ENCODE peak calls at places on chromosome 6, in eight cellular contexts. S, F, L, W, Y, X, T and M are unnamed samples. For H3K27me3, the result is how much of the 10 kb centered on the place peaks cover.

GRCh38 chr6:53833147-53833546 is 38.3 kb downstream of the LRRC1 start:
- DNase-seq in S (no peak), F (no peak), L (no peak), W (no peak), Y (no peak), X (no peak), T (no peak), M (no peak)

GRCh38 chr6:28884423-28885148 is 39.2 kb downstream of the TRIM27 start:
- DNase-seq in S (no peak), F (no peak), L (peak), W (no peak), Y (no peak), X (no peak), T (no peak), M (peak)

GRCh38 chr6:112912351-112913101 is 565.4 kb downstream of the RFPL4B start:
- DNase-seq in S (no peak), F (no peak), L (no peak), W (no peak), Y (peak), X (peak), T (peak), M (no peak)

GRCh38 chr6:147297663-147298313 is 93.6 kb downstream of the STXBP5 start:
- DNase-seq in S (no peak), F (no peak), L (no peak), W (no peak), Y (no peak), X (no peak), T (no peak), M (peak)

GRCh38 chr6:165615629-165616028 is 47.4 kb downstream of the PDE10A start:
- DNase-seq in S (no peak), F (no peak), L (no peak), W (no peak), Y (peak), X (no peak), T (no peak), M (no peak)

GRCh38 chr6:138468320-138469015 is 30.8 kb downstream of the NHSL1 start:
- DNase-seq in S (peak), F (no peak), L (no peak), W (no peak), Y (peak), X (no peak), T (no peak), M (no peak)

GRCh38 chr6:126527016-126527606 is 187.2 kb downstream of the CENPW start:
- DNase-seq in S (no peak), F (no peak), L (no peak), W (no peak), Y (no peak), X (no peak), T (no peak), M (no peak)

GRCh38 chr6:2186516-2186915 is 58.9 kb downstream of the GMDS start:
- DNase-seq in S (peak), F (no peak), L (no peak), W (no peak), Y (no peak), X (no peak), T (no peak), M (no peak)

GRCh38 chr6:75794954-75795739 is 46.1 kb downstream of the MYO6 start:
- DNase-seq in S (no peak), F (no peak), L (no peak), W (no peak), Y (no peak), X (no peak), T (no peak), M (no peak)

GRCh38 chr6:50236164-50236563 is 186.4 kb upstream of the DEFB112 start:
- DNase-seq in S (peak), F (no peak), L (no peak), W (no peak), Y (no peak), X (no peak), T (no peak), M (no peak)

GRCh38 chr6:43258180-43258579 is 14.9 kb downstream of the TTBK1 start:
- DNase-seq in S (no peak), F (no peak), L (no peak), W (no peak), Y (no peak), X (no peak), T (no peak), M (no peak)

GRCh38 chr6:14016930-14017625 is 92.3 kb downstream of the RNF182 start:
- DNase-seq in S (peak), F (no peak), L (no peak), W (no peak), Y (peak), X (no peak), T (no peak), M (no peak)

GRCh38 chr6:106182455-106182854 is 96.3 kb downstream of the PRDM1 start:
- DNase-seq in S (no peak), F (no peak), L (no peak), W (no peak), Y (no peak), X (no peak), T (no peak), M (no peak)

GRCh38 chr6:68139130-68139529 is 496.0 kb upstream of the ADGRB3 start:
- DNase-seq in S (no peak), F (no peak), L (no peak), W (no peak), Y (no peak), X (peak), T (no peak), M (no peak)

GRCh38 chr6:110066091-110066490 is 88.0 kb downstream of the GPR6 start:
- DNase-seq in S (no peak), F (no peak), L (no peak), W (no peak), Y (no peak), X (no peak), T (no peak), M (no peak)

GRCh38 chr6:37540390-37540789 is 40.7 kb upstream of the CCDC167 start:
- DNase-seq in S (no peak), F (no peak), L (no peak), W (no peak), Y (no peak), X (peak), T (no peak), M (no peak)

GRCh38 chr6:128696651-128697391 is 176.4 kb upstream of the PTPRK start:
- DNase-seq in S (peak), F (no peak), L (no peak), W (no peak), Y (peak), X (no peak), T (peak), M (no peak)

GRCh38 chr6:40398034-40398679 is 189.0 kb downstream of the LRFN2 start:
- DNase-seq in S (no peak), F (no peak), L (no peak), W (no peak), Y (no peak), X (no peak), T (no peak), M (no peak)

GRCh38 chr6:130671119-130672104 is 155.8 kb upstream of the SMLR1 start:
- DNase-seq in S (no peak), F (no peak), L (no peak), W (peak), Y (peak), X (no peak), T (no peak), M (no peak)

GRCh38 chr6:7051780-7052440 is 55.9 kb upstream of the RREB1 start:
- DNase-seq in S (no peak), F (no peak), L (no peak), W (peak), Y (peak), X (peak), T (peak), M (peak)

GRCh38 chr6:16136536-16137450 is 7.9 kb downstream of the MYLIP start:
- DNase-seq in S (peak), F (no peak), L (peak), W (no peak), Y (peak), X (no peak), T (peak), M (peak)

GRCh38 chr6:142118926-142119325 is 13.8 kb upstream of the GJE1 start:
- DNase-seq in S (no peak), F (no peak), L (no peak), W (no peak), Y (peak), X (no peak), T (peak), M (no peak)

GRCh38 chr6:113466526-113466925 is 390.6 kb upstream of the MARCKS start:
- DNase-seq in S (no peak), F (no peak), L (no peak), W (no peak), Y (no peak), X (no peak), T (no peak), M (no peak)

GRCh38 chr6:34663887-34664269 is 32.7 kb downstream of the ILRUN start:
- DNase-seq in S (no peak), F (no peak), L (no peak), W (no peak), Y (peak), X (no peak), T (no peak), M (no peak)

GRCh38 chr6:24761193-24761835 is 13.4 kb upstream of the GMNN start:
- DNase-seq in S (no peak), F (no peak), L (no peak), W (no peak), Y (no peak), X (peak), T (no peak), M (no peak)

GRCh38 chr6:44388135-44388487 is 605 bp downstream of the CDC5L start:
- DNase-seq in S (peak), F (no peak), L (no peak), W (no peak), Y (no peak), X (peak), T (no peak), M (no peak)

GRCh38 chr6:55174211-55175013 is at the start of gene HCRTR2:
- DNase-seq in S (no peak), F (no peak), L (no peak), W (no peak), Y (peak), X (peak), T (no peak), M (no peak)

GRCh38 chr6:33706136-33706725 is 5.3 kb downstream of the UQCC2 start:
- DNase-seq in S (no peak), F (no peak), L (no peak), W (no peak), Y (no peak), X (peak), T (no peak), M (no peak)

GRCh38 chr6:63440057-63440456 is 120.3 kb upstream of the LGSN start:
- DNase-seq in S (peak), F (no peak), L (no peak), W (no peak), Y (no peak), X (no peak), T (no peak), M (no peak)

GRCh38 chr6:75155586-75155985 is 50.3 kb downstream of the COL12A1 start:
- DNase-seq in S (no peak), F (no peak), L (no peak), W (no peak), Y (peak), X (no peak), T (peak), M (no peak)

GRCh38 chr6:128731249-128732165 is 151.4 kb upstream of the LAMA2 start:
- DNase-seq in S (peak), F (no peak), L (no peak), W (no peak), Y (peak), X (peak), T (peak), M (peak)

GRCh38 chr6:31776961-31777666 is at the start of gene VWA7:
- DNase-seq in S (peak), F (peak), L (peak), W (peak), Y (peak), X (peak), T (peak), M (peak)

GRCh38 chr6:5378331-5378730 is 117.0 kb downstream of the FARS2 start:
- DNase-seq in S (no peak), F (no peak), L (no peak), W (no peak), Y (no peak), X (peak), T (no peak), M (no peak)

DNA sequence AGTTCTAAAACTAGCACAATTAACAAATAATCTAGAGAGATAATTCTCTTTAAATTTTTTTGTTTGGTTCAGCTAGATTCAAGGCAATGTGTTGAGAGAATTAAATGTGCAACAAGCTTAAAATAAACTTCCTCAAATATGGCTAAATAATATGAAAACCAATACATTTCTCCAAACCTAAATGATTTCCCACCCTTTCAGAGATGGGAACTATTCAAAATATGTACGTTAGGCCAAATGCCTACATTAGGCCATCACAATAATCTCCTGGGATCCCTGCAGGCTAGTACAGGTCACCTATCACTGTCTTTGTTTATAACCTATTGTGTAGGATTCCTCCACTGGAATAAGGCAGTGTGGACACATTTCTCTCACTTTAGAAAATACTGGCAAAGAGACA is 1.7 kb downstream of the FAXC start:
- DNase-seq in S (no peak), F (no peak), L (no peak), W (no peak), Y (no peak), X (peak), T (no peak), M (no peak)
- H3K27me3 ChIP-seq in S (under half), F (under half), L (under half), W (half or more), Y (under half), X (under half), T (under half), M (under half)

DNA sequence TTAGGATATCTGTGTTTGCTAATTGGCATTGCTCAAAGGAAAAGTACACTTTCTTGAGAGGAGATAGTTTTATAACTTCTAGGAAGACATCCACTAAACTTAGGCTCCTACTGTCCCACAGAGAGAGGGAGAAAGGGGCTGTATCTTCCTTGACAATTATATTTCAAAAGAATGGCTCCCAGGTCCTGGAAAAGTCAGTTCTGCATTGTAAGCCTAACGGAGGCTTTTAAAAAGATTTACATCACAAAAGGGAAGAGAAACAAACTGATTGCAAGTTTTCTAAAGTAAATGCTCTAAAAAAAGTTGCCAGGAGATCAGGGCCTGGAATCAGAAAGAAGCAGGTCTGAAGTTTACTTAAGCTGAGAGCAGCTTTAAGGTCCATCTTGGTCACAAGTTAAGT is 839.5 kb downstream of the FRK start:
- DNase-seq in S (no peak), F (no peak), L (no peak), W (no peak), Y (no peak), X (peak), T (no peak), M (no peak)
- H3K27me3 ChIP-seq in S (under half), F (under half), L (under half), W (under half), Y (under half), X (half or more), T (under half), M (under half)

GRCh38 chr6:30358340-30358679 is 13.4 kb downstream of the RPP21 start:
- DNase-seq in S (no peak), F (no peak), L (no peak), W (no peak), Y (peak), X (peak), T (no peak), M (peak)
- H3K27me3 ChIP-seq in S (under half), F (half or more), L (under half), W (half or more), Y (under half), X (under half), T (half or more), M (half or more)

DNA sequence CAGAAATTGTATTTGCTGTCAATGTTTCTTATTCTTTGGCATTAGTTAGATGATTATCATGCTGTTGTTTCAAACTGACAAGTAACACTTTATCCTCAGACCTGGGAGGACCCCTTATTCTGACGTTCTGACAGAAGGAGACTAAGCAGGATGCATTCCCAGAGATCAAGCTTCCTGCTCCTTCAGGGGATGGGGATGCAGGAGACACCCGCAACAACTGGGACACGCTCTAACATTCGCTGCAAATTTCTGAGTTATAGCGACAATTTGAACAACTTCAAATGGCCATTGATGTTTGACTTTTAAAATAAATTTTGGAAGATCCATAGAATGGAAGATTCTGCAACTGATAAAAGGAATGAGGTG is 69.0 kb upstream of the ZNF184 start:
- DNase-seq in S (no peak), F (no peak), L (no peak), W (no peak), Y (no peak), X (peak), T (no peak), M (no peak)
- H3K27me3 ChIP-seq in S (under half), F (under half), L (under half), W (half or more), Y (half or more), X (under half), T (under half), M (half or more)